ENCODE peak calls at places on chromosomes 13 and 19, in nine cellular contexts. D is body of pancreas; W is sciatic nerve; K is activated CD8-positive, alpha-beta T cell treated with anti-CD3 and anti-CD28 coated beads for 36 hours; G is HuH-7.5; S is lung microvascular endothelial cell; H is kidney glomerular epithelial cell; M is Panc1; J is OCI-M1. E is an unnamed sample.

GRCh38 chr19:51296331-51297093 is 14.9 kb upstream of the IGLON5 start:
- DNase-seq in D (no peak), H (no peak), W (no peak), M (no peak), G (no peak), J (peak), K (no peak), S (no peak), E (no peak)

GRCh38 chr19:13083627-13084026 is 19.0 kb downstream of the LYL1 start:
- DNase-seq in S (no peak), H (no peak), J (no peak), K (no peak), W (no peak), M (no peak), D (no peak), G (no peak), E (no peak)

GRCh38 chr13:41645313-41645712 is 188.0 kb downstream of the RGCC start:
- DNase-seq in W (no peak), S (peak), K (no peak), D (peak), H (peak), M (no peak), J (no peak), G (no peak), E (no peak)

GRCh38 chr13:85194482-85194881 is 604.7 kb downstream of the SLITRK6 start:
- DNase-seq in M (no peak), S (no peak), K (no peak), D (no peak), W (no peak), J (no peak), G (no peak), H (no peak), E (no peak)

GRCh38 chr13:98927954-98928927 is 49.6 kb downstream of the DOCK9 start:
- DNase-seq in J (no peak), W (no peak), H (no peak), M (no peak), K (no peak), S (peak), G (no peak), D (peak), E (no peak)

GRCh38 chr19:35438527-35438926 is 9.5 kb upstream of the FFAR2 start:
- DNase-seq in J (no peak), G (no peak), M (no peak), S (no peak), K (no peak), H (no peak), W (no peak), D (peak), E (no peak)

GRCh38 chr19:18253130-18253529 is 21.1 kb downstream of the IQCN start:
- DNase-seq in H (no peak), J (no peak), M (no peak), G (no peak), S (no peak), W (no peak), D (no peak), K (no peak), E (no peak)

GRCh38 chr13:49410477-49410876 is 33.4 kb downstream of the CAB39L start:
- DNase-seq in J (no peak), K (no peak), M (no peak), H (no peak), W (no peak), D (no peak), S (no peak), G (no peak), E (no peak)

GRCh38 chr13:95185311-95185710 is 115.9 kb downstream of the ABCC4 start:
- DNase-seq in M (no peak), D (no peak), H (no peak), S (no peak), K (no peak), G (no peak), W (no peak), J (no peak), E (no peak)

GRCh38 chr13:101416181-101417042 is at the start of gene NALCN:
- DNase-seq in M (no peak), D (peak), W (peak), G (peak), S (peak), K (no peak), H (no peak), J (no peak), E (no peak)

GRCh38 chr19:33398361-33399060 is 25.0 kb downstream of the CEBPG start:
- DNase-seq in K (no peak), D (no peak), W (peak), S (no peak), J (no peak), H (no peak), M (no peak), G (no peak), E (no peak)

GRCh38 chr13:40503966-40504591 is 162.4 kb downstream of the FOXO1 start:
- DNase-seq in K (no peak), S (peak), D (peak), M (no peak), H (peak), J (no peak), G (no peak), W (no peak), E (no peak)